ENCODE peak calls at places on chromosomes 2 and 18, in four cellular contexts. I, Z, W and T are unnamed samples.
A peak's percentile ranks its signal among the peaks of the same experiment; 100 is the strongest.

GRCh38 chr2:226548706-226549105 is 250.9 kb downstream of the IRS1 start:
- DNase-seq in W (no peak), I (no peak), Z (peak; percentile 8), T (no peak)

GRCh38 chr2:169280502-169280901 is 81.8 kb downstream of the LRP2 start:
- DNase-seq in Z (no peak), W (no peak), I (no peak), T (no peak)

GRCh38 chr18:32308493-32309120 is 118.8 kb downstream of the MEP1B start:
- DNase-seq in Z (peak; percentile 48), W (no peak), I (peak; percentile 32), T (no peak)

GRCh38 chr2:11379558-11379957 is 35.1 kb upstream of the ROCK2 start:
- DNase-seq in W (no peak), Z (no peak), I (peak; percentile 10), T (no peak)

GRCh38 chr2:132668986-132669853 is 785 bp downstream of the LYPD1 start:
- DNase-seq in Z (no peak), W (no peak), I (no peak), T (no peak)

GRCh38 chr2:109348645-109349554 is 219.9 kb downstream of the SH3RF3 start:
- DNase-seq in Z (no peak), W (peak; percentile 81), I (no peak), T (no peak)

GRCh38 chr2:211473116-211473515 is 916.7 kb downstream of the CPS1 start:
- DNase-seq in Z (no peak), W (no peak), I (no peak), T (no peak)

GRCh38 chr2:39492095-39492590 is 55.1 kb upstream of the MAP4K3 start:
- DNase-seq in Z (peak; percentile 94), W (peak; percentile 94), I (no peak), T (peak; percentile 69)

GRCh38 chr2:226446406-226447001 is 353.1 kb downstream of the IRS1 start:
- DNase-seq in W (no peak), Z (peak; percentile 79), I (no peak), T (no peak)

GRCh38 chr18:48808476-48808875 is 142.3 kb downstream of the SMAD7 start:
- DNase-seq in W (no peak), Z (no peak), I (peak; percentile 8), T (no peak)

GRCh38 chr2:10264506-10265327 is 38.0 kb upstream of the HPCAL1 start:
- DNase-seq in I (peak; percentile 12), Z (no peak), W (no peak), T (peak; percentile 28)

GRCh38 chr18:46832856-46833255 is 76.0 kb upstream of the ST8SIA5 start:
- DNase-seq in I (no peak), Z (no peak), W (no peak), T (no peak)

GRCh38 chr2:74374509-74375205 is 5.5 kb downstream of the DCTN1 start:
- DNase-seq in Z (peak; percentile 67), I (peak; percentile 88), W (no peak), T (no peak)

GRCh38 chr18:55375930-55376329 is 212.1 kb downstream of the TCF4 start:
- DNase-seq in W (no peak), Z (no peak), I (no peak), T (no peak)

GRCh38 chr2:108922141-108922915 is 66.7 kb downstream of the EDAR start:
- DNase-seq in W (no peak), I (no peak), Z (peak; percentile 69), T (no peak)

GRCh38 chr18:35524236-35524635 is 26.5 kb upstream of the INO80C start:
- DNase-seq in I (peak; percentile 50), W (no peak), Z (no peak), T (no peak)

GRCh38 chr18:33470229-33470628 is 29.7 kb upstream of the CCDC178 start:
- DNase-seq in Z (no peak), I (no peak), W (no peak), T (no peak)

GRCh38 chr2:84963692-84964405 is 7.1 kb upstream of the KCMF1 start:
- DNase-seq in I (peak; percentile 20), W (no peak), Z (peak; percentile 90), T (peak; percentile 52)

GRCh38 chr2:65604246-65604645 is 171.8 kb upstream of the SPRED2 start:
- DNase-seq in Z (peak; percentile 30), I (no peak), W (no peak), T (no peak)

GRCh38 chr2:189127756-189128155 is 51.8 kb downstream of the COL5A2 start:
- DNase-seq in W (no peak), I (no peak), Z (no peak), T (no peak)

GRCh38 chr2:128377071-128377910 is 58.6 kb upstream of the HS6ST1 start:
- DNase-seq in W (no peak), Z (no peak), I (no peak), T (no peak)

GRCh38 chr2:80256396-80257167 is 48.0 kb downstream of the LRRTM1 start:
- DNase-seq in W (no peak), Z (peak; percentile 23), I (no peak), T (no peak)

GRCh38 chr18:74869904-74870863 is 272.5 kb downstream of the ZNF407 start:
- DNase-seq in Z (no peak), I (no peak), W (peak; percentile 82), T (no peak)

GRCh38 chr2:102065675-102066252 is 74.0 kb downstream of the IL1R2 start:
- DNase-seq in W (no peak), Z (peak; percentile 52), I (no peak), T (peak; percentile 59)

GRCh38 chr2:8877332-8877731 is 39.9 kb upstream of the KIDINS220 start:
- DNase-seq in W (no peak), I (no peak), Z (no peak), T (no peak)

GRCh38 chr2:8885449-8886196 is 48.2 kb upstream of the KIDINS220 start:
- DNase-seq in I (no peak), Z (no peak), W (peak; percentile 8), T (no peak)

GRCh38 chr2:8886197-8886508 is 48.7 kb upstream of the KIDINS220 start:
- DNase-seq in W (no peak), Z (no peak), I (no peak), T (no peak)

GRCh38 chr2:8884812-8885211 is 47.4 kb upstream of the KIDINS220 start:
- DNase-seq in I (no peak), Z (no peak), W (no peak), T (no peak)

GRCh38 chr2:8882094-8882493 is 44.7 kb upstream of the KIDINS220 start:
- DNase-seq in Z (peak; percentile 19), I (no peak), W (no peak), T (no peak)
- TF ChIP-seq CTCF in Z (peak; percentile 71), I (no peak), W (peak; percentile 17), T (no peak)

GRCh38 chr2:239193925-239194687 is 206.7 kb downstream of the HDAC4 start:
- DNase-seq in W (no peak), I (peak; percentile 14), Z (no peak), T (no peak)
- TF ChIP-seq CTCF in W (no peak), I (no peak), Z (peak; percentile 35), T (no peak)

DNA sequence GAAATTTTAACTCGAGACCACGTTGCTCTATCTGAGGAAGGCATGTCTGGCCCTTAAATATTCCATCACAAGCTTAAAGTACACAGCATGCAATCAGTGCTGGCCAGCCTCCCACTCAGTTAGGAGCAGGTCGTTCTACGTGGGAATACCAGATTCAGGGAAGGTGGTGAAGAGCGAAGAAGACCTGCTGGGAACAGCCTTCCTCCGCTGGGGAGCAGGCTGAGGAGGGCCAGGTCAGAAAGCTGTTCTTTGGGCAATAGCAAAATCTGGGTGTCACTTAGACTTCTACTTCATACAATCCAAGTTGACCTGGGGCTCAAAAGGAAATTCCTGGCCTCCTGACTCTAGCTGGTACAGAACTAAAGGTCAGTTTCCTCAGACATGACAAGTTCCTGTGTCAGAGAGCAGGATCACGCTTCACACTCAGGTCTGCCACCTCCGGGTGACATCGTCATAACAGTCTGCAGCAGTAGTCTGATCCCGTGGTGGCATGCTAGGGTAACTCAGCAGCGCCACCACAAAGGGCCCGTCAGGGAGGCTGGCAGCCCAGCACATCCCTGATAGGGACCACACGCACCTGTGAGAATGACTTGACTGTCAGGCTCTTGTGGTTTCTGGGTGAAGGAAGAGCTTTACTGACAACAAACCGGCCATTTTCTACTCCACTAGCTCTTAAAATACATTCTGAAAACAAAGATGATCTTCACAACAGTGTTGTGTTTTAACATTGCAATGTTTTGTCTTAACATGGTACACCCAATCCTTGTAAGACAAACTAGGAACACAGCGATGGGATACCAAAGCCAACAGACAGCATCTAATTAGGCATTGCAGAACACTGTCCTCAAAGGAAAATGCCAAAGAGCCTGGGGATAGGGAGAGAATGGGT is 35.2 kb upstream of the NAPG start:
- DNase-seq in Z (no peak), I (no peak), W (peak; percentile 91), T (peak; percentile 72)
- TF ChIP-seq CTCF in Z (no peak), I (no peak), W (peak; percentile 70), T (peak; percentile 54)

DNA sequence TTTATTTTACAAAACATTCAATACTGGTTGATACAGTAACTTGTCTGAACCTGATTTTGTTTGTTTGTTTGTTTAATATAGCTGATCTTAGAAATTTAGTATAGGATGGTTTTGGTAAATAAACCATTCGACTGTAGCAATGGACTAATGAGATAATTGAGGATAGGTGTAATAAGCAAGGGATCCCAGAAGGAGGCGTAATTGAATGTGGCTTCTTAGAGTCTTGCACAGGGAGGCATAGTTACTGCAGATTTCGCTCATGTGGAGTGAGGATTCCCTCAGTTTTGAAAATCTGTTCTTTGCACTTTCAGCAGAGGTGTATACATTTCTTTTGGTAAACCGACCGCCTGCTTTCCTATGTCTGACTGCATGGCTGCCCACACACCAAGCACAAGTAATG is 709.6 kb downstream of the SOCS6 start:
- DNase-seq in Z (no peak), W (no peak), I (no peak), T (no peak)
- TF ChIP-seq CTCF in Z (no peak), W (no peak), I (no peak), T (no peak)

GRCh38 chr18:78884502-78884901 is 95.1 kb upstream of the SALL3 start:
- DNase-seq in W (no peak), I (no peak), Z (no peak), T (no peak)
- TF ChIP-seq CTCF in W (no peak), I (no peak), Z (no peak), T (no peak)

DNA sequence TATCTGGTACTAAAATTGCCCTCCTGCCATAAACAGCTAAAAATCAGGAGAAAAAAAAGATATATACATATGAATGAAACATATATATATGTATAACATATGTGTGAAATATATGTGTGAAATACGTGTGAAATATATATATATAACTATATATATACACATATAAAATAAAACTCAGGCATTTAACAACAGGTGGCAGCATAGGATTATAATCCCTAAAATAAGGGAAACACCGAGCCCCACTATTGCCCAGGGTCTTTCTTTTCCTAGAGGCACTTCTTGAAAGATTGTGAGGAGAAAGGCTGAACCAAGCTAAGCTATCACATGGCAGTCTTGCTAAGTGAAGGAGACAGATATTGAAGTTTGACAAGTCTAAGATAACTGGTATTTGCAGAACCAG is 65.9 kb upstream of the CYTIP start:
- DNase-seq in W (peak; percentile 10), I (no peak), Z (no peak), T (no peak)
- TF ChIP-seq CTCF in W (peak; percentile 11), I (no peak), Z (peak; percentile 30), T (no peak)

GRCh38 chr2:175181877-175182308 is 383 bp upstream of the ATP5MC3 start:
- DNase-seq in Z (no peak), I (no peak), W (peak; percentile 15), T (no peak)

GRCh38 chr2:175183674-175184073 is 2.2 kb upstream of the ATP5MC3 start:
- DNase-seq in W (no peak), Z (no peak), I (no peak), T (no peak)

DNA sequence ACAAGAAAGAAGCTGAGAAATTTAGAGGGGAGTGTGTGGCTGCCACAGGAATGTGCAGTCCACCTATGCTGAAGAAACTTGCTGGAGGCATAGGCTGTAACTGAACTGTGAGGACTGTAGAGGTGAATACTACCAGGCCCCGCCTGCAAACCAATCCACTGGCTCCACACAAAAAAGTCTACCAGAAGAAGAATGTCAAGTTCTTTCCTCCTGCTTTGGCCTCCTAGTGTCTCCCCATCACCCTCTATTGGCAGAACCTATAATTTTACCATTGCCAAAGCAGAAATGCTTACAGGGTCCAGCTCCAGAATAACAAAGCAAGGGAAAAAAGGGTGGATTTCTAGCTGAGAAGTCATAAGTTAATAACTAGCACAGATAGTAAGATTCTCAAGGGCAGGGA is 5.9 kb upstream of the ATP5MC3 start:
- DNase-seq in Z (peak; percentile 50), I (no peak), W (peak; percentile 70), T (no peak)
- TF ChIP-seq CTCF in Z (peak; percentile 60), I (peak; percentile 20), W (peak; percentile 63), T (no peak)